ENCODE peak calls at places on chromosome 16, in eight cellular contexts. W is activated naive CD4-positive, alpha-beta T cell; Q is fibroblast of the conjunctiva; M is T-cell; S is amygdala; E is cardiac fibroblast; V is Caco-2; I is heart right ventricle. K is an unnamed sample.

GRCh38 chr16:66467611-66468010 is 40.5 kb downstream of the BEAN1 start:
- DNase-seq in M (no peak), S (no peak), Q (no peak), W (no peak), E (no peak), I (no peak), V (no peak), K (no peak)

GRCh38 chr16:78677332-78677731 is 577.9 kb downstream of the WWOX start:
- DNase-seq in M (no peak), S (no peak), I (no peak), E (no peak), V (no peak), W (no peak), Q (no peak), K (no peak)

GRCh38 chr16:57235128-57236092 is 9.6 kb upstream of the ARL2BP start:
- DNase-seq in M (no peak), V (no peak), W (no peak), S (no peak), I (no peak), E (peak; percentile 68), Q (no peak), K (peak; percentile 52)

GRCh38 chr16:73031155-73031866 is 16.6 kb downstream of the ZFHX3 start:
- DNase-seq in W (no peak), M (no peak), Q (no peak), I (no peak), V (no peak), S (no peak), E (no peak), K (no peak)

GRCh38 chr16:11274964-11275363 is 1.3 kb downstream of the PRM2 start:
- DNase-seq in S (no peak), I (no peak), Q (no peak), M (no peak), E (no peak), V (no peak), W (no peak), K (no peak)

GRCh38 chr16:11076259-11077018 is 132.1 kb downstream of the CLEC16A start:
- DNase-seq in M (peak; percentile 10), W (no peak), E (no peak), Q (no peak), S (no peak), I (no peak), V (no peak), K (no peak)

GRCh38 chr16:51146256-51146924 is 4.7 kb downstream of the SALL1 start:
- DNase-seq in S (no peak), V (no peak), W (no peak), I (no peak), Q (peak; percentile 41), E (peak; percentile 22), M (no peak), K (no peak)

GRCh38 chr16:29974291-29975133 is 844 bp downstream of the TAOK2 start:
- DNase-seq in M (no peak), Q (no peak), S (no peak), W (no peak), E (peak; percentile 30), V (no peak), I (peak; percentile 71), K (no peak)

GRCh38 chr16:86217001-86217890 is 293.1 kb upstream of the FOXF1 start:
- DNase-seq in M (no peak), Q (no peak), W (no peak), E (no peak), I (no peak), S (no peak), V (no peak), K (no peak)

GRCh38 chr16:75065149-75065807 is 51.3 kb downstream of the LDHD start:
- DNase-seq in W (peak; percentile 39), Q (no peak), V (peak; percentile 40), E (no peak), S (no peak), I (no peak), M (peak; percentile 23), K (no peak)

GRCh38 chr16:75529056-75529905 is 6.6 kb downstream of the CHST5 start:
- DNase-seq in M (no peak), S (no peak), I (no peak), V (no peak), W (no peak), E (no peak), Q (no peak), K (no peak)

GRCh38 chr16:54734156-54734555 is 196.5 kb upstream of the IRX5 start:
- DNase-seq in I (no peak), E (no peak), Q (no peak), S (no peak), V (no peak), M (no peak), W (no peak), K (no peak)